ENCODE peak calls at places on chromosomes 11 and 22, in six cellular contexts. E, R, K, U, F and A are unnamed samples.
A peak's percentile ranks its signal among the peaks of the same experiment; 100 is the strongest.

GRCh38 chr22:22207845-22208564 is 36.6 kb upstream of the VPREB1 start:
- DNase-seq in R (peak; percentile 36), U (peak; percentile 53), E (peak; percentile 96), K (peak; percentile 62), F (peak; percentile 62), A (peak; percentile 54)

GRCh38 chr11:33257897-33258630 is 883 bp downstream of the HIPK3 start:
- DNase-seq in E (peak; percentile 74), U (peak; percentile 63), K (peak; percentile 41), R (no peak), F (no peak), A (peak; percentile 38)

GRCh38 chr22:37546436-37547248 is 13.6 kb upstream of the CDC42EP1 start:
- DNase-seq in U (peak; percentile 67), K (no peak), F (no peak), E (no peak), R (no peak), A (no peak)

GRCh38 chr11:70662691-70663098 is 264.4 kb downstream of the CTTN start:
- DNase-seq in E (no peak), U (no peak), K (no peak), F (no peak), R (no peak), A (no peak)

GRCh38 chr11:14249121-14249963 is 109.6 kb downstream of the RRAS2 start:
- DNase-seq in U (peak; percentile 35), R (no peak), F (no peak), K (no peak), E (peak; percentile 63), A (no peak)

GRCh38 chr11:107116358-107116757 is 98.1 kb upstream of the GUCY1A2 start:
- DNase-seq in F (no peak), U (no peak), E (no peak), R (no peak), K (no peak), A (no peak)

GRCh38 chr11:69645801-69646492 is 5.0 kb downstream of the CCND1 start:
- DNase-seq in E (no peak), F (no peak), K (no peak), R (no peak), U (no peak), A (no peak)

GRCh38 chr11:2130881-2131352 is 8.3 kb downstream of the IGF2 start:
- DNase-seq in U (no peak), R (no peak), K (no peak), E (no peak), F (no peak), A (no peak)

GRCh38 chr11:120167659-120168058 is 29.7 kb upstream of the TRIM29 start:
- DNase-seq in E (no peak), F (no peak), R (no peak), K (no peak), U (no peak), A (no peak)

GRCh38 chr22:30312053-30312452 is 14.7 kb downstream of the TBC1D10A start:
- DNase-seq in K (no peak), U (no peak), E (no peak), R (no peak), F (no peak), A (no peak)

GRCh38 chr11:103450241-103450640 is 341.0 kb downstream of the DYNC2H1 start:
- DNase-seq in E (no peak), R (no peak), K (no peak), F (no peak), U (no peak), A (no peak)

GRCh38 chr11:109728056-109728455 is 306.1 kb downstream of the C11orf87 start:
- DNase-seq in F (no peak), K (no peak), E (no peak), R (no peak), U (peak; percentile 28), A (no peak)

GRCh38 chr22:24184057-24184798 is 2.9 kb downstream of the SUSD2 start:
- DNase-seq in K (no peak), E (no peak), U (no peak), R (no peak), F (no peak), A (no peak)

GRCh38 chr11:62398011-62398994 is 20.5 kb upstream of the SCGB1A1 start:
- DNase-seq in K (no peak), F (no peak), E (peak; percentile 80), U (peak; percentile 54), R (no peak), A (no peak)

GRCh38 chr11:2521081-2521480 is 76.3 kb downstream of the KCNQ1 start:
- DNase-seq in E (no peak), U (no peak), K (no peak), F (no peak), R (no peak), A (no peak)

GRCh38 chr22:19855504-19856409 is 1.1 kb upstream of the GNB1L start:
- DNase-seq in R (no peak), E (peak; percentile 94), U (peak; percentile 95), F (peak; percentile 35), K (no peak), A (no peak)

GRCh38 chr11:47914743-47915142 is 65.6 kb upstream of the PTPRJ start:
- DNase-seq in U (no peak), K (no peak), R (no peak), E (no peak), F (no peak), A (no peak)

GRCh38 chr11:1038361-1038760 is 1.8 kb upstream of the MUC6 start:
- DNase-seq in K (no peak), R (no peak), E (no peak), F (no peak), U (no peak), A (no peak)
- TF ChIP-seq POLR2A in K (no peak), R (no peak), E (no peak), F (no peak), U (no peak), A (no peak)

DNA sequence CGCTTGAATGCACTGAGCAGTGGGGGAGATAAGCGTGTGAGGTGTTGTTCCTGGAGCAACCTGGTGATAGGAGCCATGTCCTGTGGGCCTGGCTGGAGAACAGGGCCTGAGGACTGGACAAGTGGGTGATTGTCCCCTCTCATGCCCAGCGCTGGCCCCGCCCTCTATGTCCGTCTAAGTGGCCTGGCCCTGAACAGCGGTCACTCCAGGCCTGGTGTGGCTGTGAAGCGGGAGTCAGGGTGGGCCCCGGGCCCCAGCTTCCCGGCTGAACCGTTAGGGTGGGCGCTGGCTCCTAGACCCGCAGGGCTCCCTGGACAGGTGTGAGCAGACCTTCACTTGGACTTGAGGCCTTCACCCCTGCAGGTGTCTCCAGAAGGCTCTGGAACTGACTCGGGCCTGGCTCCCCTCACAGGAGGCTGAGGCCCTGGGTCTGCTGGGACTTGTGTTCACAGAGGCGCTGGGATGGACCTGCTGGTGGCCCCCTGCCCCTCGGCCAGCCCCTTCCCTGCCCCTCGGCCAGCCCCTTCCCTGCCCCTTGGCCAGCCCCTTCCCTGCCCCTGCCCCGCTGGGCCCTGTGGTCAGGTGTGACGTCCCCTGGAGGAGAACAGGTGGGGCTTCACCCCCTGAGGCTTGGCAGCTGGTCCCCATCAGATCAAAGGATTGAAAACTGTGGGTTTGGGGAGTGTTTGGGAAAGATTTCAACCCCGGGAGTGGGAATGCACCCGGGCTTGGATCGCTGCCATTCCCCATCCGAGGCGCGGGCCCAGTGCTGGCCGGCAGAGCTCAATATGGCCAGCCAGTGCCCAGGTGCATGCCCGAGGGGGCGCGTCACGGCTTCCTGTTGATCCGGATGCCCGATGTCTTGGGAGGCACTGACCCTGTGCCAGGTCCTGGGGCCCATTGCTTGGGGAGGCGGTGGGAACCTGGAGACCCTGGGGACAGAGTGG is 3.2 kb upstream of the MUC6 start:
- DNase-seq in F (no peak), R (no peak), K (no peak), E (no peak), U (no peak), A (no peak)
- TF ChIP-seq TAF1 in F (no peak), R (no peak), K (no peak), E (no peak), U (no peak), A (no peak)

GRCh38 chr11:66001941-66002647 is at the start of the genes BANF1 and EIF1AD:
- DNase-seq in K (peak; percentile 86), R (peak; percentile 81), E (peak; percentile 82), U (peak; percentile 96), F (peak; percentile 93), A (peak; percentile 87)
- TF ChIP-seq POLR2AphosphoS5 in K (peak; percentile 93), R (peak; percentile 54), E (peak; percentile 68), U (peak; percentile 88), F (peak; percentile 96), A (peak; percentile 91)

GRCh38 chr22:50530280-50530856 is 556 bp upstream of the TYMP start:
- DNase-seq in F (no peak), K (peak; percentile 59), E (no peak), U (peak; percentile 74), R (no peak), A (peak; percentile 72)
- TF ChIP-seq POLR2A in F (no peak), K (no peak), E (no peak), U (peak; percentile 36), R (no peak), A (peak; percentile 40)

GRCh38 chr22:35464399-35464798 is 64.5 kb downstream of the MCM5 start:
- DNase-seq in E (no peak), U (no peak), R (no peak), K (no peak), F (no peak), A (no peak)

GRCh38 chr22:35465109-35465701 is 65.3 kb downstream of the MCM5 start:
- DNase-seq in U (peak; percentile 15), F (no peak), R (no peak), E (no peak), K (no peak), A (no peak)

GRCh38 chr22:35470903-35471321 is 69.7 kb upstream of the RASD2 start:
- DNase-seq in K (no peak), R (no peak), U (peak; percentile 83), F (no peak), E (peak; percentile 38), A (no peak)

GRCh38 chr22:35463231-35463933 is 63.4 kb downstream of the MCM5 start:
- DNase-seq in U (no peak), E (no peak), K (no peak), R (no peak), F (no peak), A (no peak)

GRCh38 chr22:35467788-35468187 is 67.8 kb downstream of the MCM5 start:
- DNase-seq in K (no peak), U (no peak), F (no peak), R (no peak), E (no peak), A (no peak)
- TF ChIP-seq TAF1 in K (no peak), U (no peak), F (no peak), R (no peak), E (no peak), A (no peak)